ENCODE peak calls at places on chromosome 13, in seven cellular contexts. J, G, Z, H, N, M and E are unnamed samples.

GRCh38 chr13:85601526-85601925 is 197.7 kb downstream of the SLITRK6 start:
- DNase-seq in M (no peak), G (no peak), Z (no peak), H (no peak), J (no peak), N (no peak), E (no peak)

GRCh38 chr13:109867766-109868165 is 81.4 kb upstream of the IRS2 start:
- DNase-seq in N (no peak), H (no peak), J (no peak), Z (no peak), M (no peak), G (no peak), E (no peak)

GRCh38 chr13:100532090-100532766 is 56.4 kb downstream of the GGACT start:
- DNase-seq in J (peak; percentile 18), M (no peak), N (no peak), H (no peak), Z (no peak), G (peak; percentile 39), E (peak; percentile 74)

GRCh38 chr13:45873491-45874360 is 22.2 kb upstream of the SIAH3 start:
- DNase-seq in Z (no peak), N (peak; percentile 48), G (no peak), J (no peak), H (no peak), M (no peak), E (no peak)

GRCh38 chr13:51419015-51419636 is 33.7 kb downstream of the INTS6 start:
- DNase-seq in G (no peak), Z (no peak), J (no peak), N (no peak), H (no peak), M (no peak), E (no peak)

GRCh38 chr13:110799246-110800236 is 86.0 kb downstream of the ING1 start:
- DNase-seq in Z (peak; percentile 39), N (peak; percentile 88), G (no peak), M (peak; percentile 73), J (no peak), H (no peak), E (peak; percentile 75)

GRCh38 chr13:73934215-73934623 is 200.0 kb downstream of the KLF12 start:
- DNase-seq in J (no peak), M (no peak), N (no peak), Z (no peak), G (no peak), H (no peak), E (no peak)

GRCh38 chr13:76903544-76904162 is 17.4 kb upstream of the KCTD12 start:
- DNase-seq in N (peak; percentile 83), M (peak; percentile 63), H (no peak), G (peak; percentile 70), Z (peak; percentile 74), J (no peak), E (no peak)

GRCh38 chr13:40121711-40122110 is 466.2 kb downstream of the COG6 start:
- DNase-seq in N (no peak), G (no peak), Z (no peak), H (no peak), M (no peak), J (no peak), E (no peak)

GRCh38 chr13:101424381-101425155 is 8.3 kb upstream of the NALCN start:
- DNase-seq in J (no peak), N (peak; percentile 45), M (no peak), H (no peak), Z (no peak), G (no peak), E (no peak)

GRCh38 chr13:48896312-48896711 is 79.4 kb upstream of the FNDC3A start:
- DNase-seq in H (no peak), Z (peak; percentile 48), G (no peak), M (no peak), N (peak; percentile 45), J (no peak), E (no peak)

GRCh38 chr13:108033800-108034707 is 181.3 kb downstream of the LIG4 start:
- DNase-seq in N (no peak), G (no peak), H (no peak), J (no peak), Z (no peak), M (no peak), E (no peak)

GRCh38 chr13:110209950-110210603 is 96.9 kb downstream of the COL4A1 start:
- DNase-seq in G (no peak), H (no peak), Z (no peak), J (no peak), M (no peak), N (no peak), E (no peak)

GRCh38 chr13:22800726-22801401 is 379.9 kb upstream of the SGCG start:
- DNase-seq in M (no peak), J (no peak), H (no peak), N (peak; percentile 28), Z (no peak), G (no peak), E (no peak)

GRCh38 chr13:65959305-65959704 is 1270.8 kb downstream of the PCDH9 start:
- DNase-seq in Z (no peak), M (no peak), G (no peak), N (peak; percentile 2), H (no peak), J (no peak), E (no peak)

GRCh38 chr13:39895254-39895653 is 239.8 kb downstream of the COG6 start:
- DNase-seq in G (no peak), J (no peak), Z (no peak), N (no peak), M (no peak), H (no peak), E (no peak)

GRCh38 chr13:94928127-94928526 is 215.8 kb upstream of the SOX21 start:
- DNase-seq in H (no peak), Z (no peak), M (no peak), N (no peak), J (no peak), G (no peak), E (no peak)

GRCh38 chr13:98664047-98664446 is 87.1 kb upstream of the STK24 start:
- DNase-seq in J (no peak), G (no peak), H (no peak), M (no peak), N (peak; percentile 85), Z (peak; percentile 89), E (no peak)

GRCh38 chr13:109336730-109337129 is 449.7 kb downstream of the IRS2 start:
- DNase-seq in G (no peak), H (no peak), J (no peak), N (peak; percentile 76), Z (peak; percentile 80), M (no peak), E (no peak)

GRCh38 chr13:72204291-72204690 is 337.3 kb upstream of the DACH1 start:
- DNase-seq in M (no peak), H (no peak), G (no peak), Z (peak; percentile 20), J (no peak), N (no peak), E (no peak)

GRCh38 chr13:97109256-97109655 is 112.9 kb upstream of the MBNL2 start:
- DNase-seq in G (no peak), J (no peak), N (no peak), M (peak; percentile 26), Z (no peak), H (no peak), E (no peak)

GRCh38 chr13:97549201-97549600 is 115.2 kb downstream of the RAP2A start:
- DNase-seq in H (no peak), J (no peak), G (no peak), Z (no peak), M (no peak), N (no peak), E (no peak)

GRCh38 chr13:72379581-72379980 is 347.8 kb downstream of the MZT1 start:
- DNase-seq in G (no peak), N (no peak), H (no peak), Z (peak; percentile 68), J (no peak), M (no peak), E (no peak)

GRCh38 chr13:30000373-30000770 is 150.0 kb upstream of the UBL3 start:
- DNase-seq in Z (no peak), G (no peak), J (no peak), N (no peak), H (no peak), M (no peak), E (no peak)

GRCh38 chr13:78609464-78610205 is 6.3 kb upstream of the POU4F1 start:
- DNase-seq in N (peak; percentile 60), H (no peak), G (peak; percentile 72), M (no peak), Z (no peak), J (no peak), E (no peak)

GRCh38 chr13:76878043-76878442 is 8.2 kb downstream of the KCTD12 start:
- DNase-seq in M (no peak), N (peak; percentile 54), H (no peak), J (no peak), G (no peak), Z (no peak), E (no peak)

GRCh38 chr13:77000475-77000874 is 8.6 kb downstream of the CLN5 start:
- DNase-seq in N (peak; percentile 25), J (no peak), H (no peak), Z (no peak), M (no peak), G (no peak), E (no peak)

GRCh38 chr13:25111557-25111956 is 15.6 kb downstream of the PABPC3 start:
- DNase-seq in H (no peak), Z (peak; percentile 31), G (no peak), N (peak; percentile 6), J (no peak), M (no peak), E (no peak)

DNA sequence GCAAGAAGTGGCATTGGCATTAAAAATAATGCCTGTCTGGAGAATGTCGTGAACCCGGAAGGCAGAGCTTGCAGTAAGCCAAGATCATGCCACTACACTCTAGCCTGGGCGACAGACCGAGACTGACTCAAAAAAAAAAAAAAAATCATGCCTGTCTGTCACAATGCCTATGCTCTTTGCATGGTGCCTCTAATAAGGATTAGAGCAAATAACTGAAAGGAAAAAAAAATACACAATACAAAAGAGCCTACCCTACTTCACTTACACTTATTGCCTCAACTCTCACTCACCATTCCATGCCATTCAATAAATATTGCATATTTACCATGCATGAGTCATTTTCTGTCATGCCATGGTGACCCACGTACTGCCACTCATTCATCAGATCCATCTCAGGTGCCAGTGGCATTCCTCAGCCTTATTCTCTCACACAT is 49.1 kb downstream of the TBC1D4 start:
- DNase-seq in H (no peak), M (no peak), N (no peak), G (no peak), J (no peak), Z (no peak), E (no peak)
- H3K27ac ChIP-seq in H (no peak overlapping the region), M (peak overlapping the region; percentile 45), N (no peak overlapping the region), G (no peak overlapping the region), J (no peak overlapping the region), Z (no peak overlapping the region), E (no peak overlapping the region)

GRCh38 chr13:113383089-113383488 is 19.2 kb upstream of the GRTP1 start:
- DNase-seq in H (no peak), N (no peak), J (no peak), Z (no peak), G (no peak), M (no peak), E (no peak)
- H3K27me3 ChIP-seq in H (no peaks in the 10 kb centered on the region), N (no peaks in the 10 kb centered on the region), J (no peaks in the 10 kb centered on the region), Z (no peaks in the 10 kb centered on the region), G (no peaks in the 10 kb centered on the region), M (no peaks in the 10 kb centered on the region), E (peaks cover 6% of the 10 kb centered on the region)

GRCh38 chr13:23922005-23922932 is 25.0 kb upstream of the C1QTNF9B start:
- DNase-seq in G (no peak), N (peak; percentile 21), J (no peak), M (no peak), Z (no peak), H (no peak), E (no peak)
- H3K27ac ChIP-seq in G (no peak overlapping the region), N (no peak overlapping the region), J (no peak overlapping the region), M (no peak overlapping the region), Z (no peak overlapping the region), H (no peak overlapping the region), E (no peak overlapping the region)

GRCh38 chr13:111968611-111969010 is 98.3 kb upstream of the SOX1 start:
- DNase-seq in M (no peak), N (no peak), G (no peak), Z (no peak), H (no peak), J (no peak), E (no peak)
- H3K27me3 ChIP-seq in M (no peaks in the 10 kb centered on the region), N (no peaks in the 10 kb centered on the region), G (no peaks in the 10 kb centered on the region), Z (no peaks in the 10 kb centered on the region), H (peaks cover 35% of the 10 kb centered on the region), J (no peaks in the 10 kb centered on the region), E (peaks cover 49% of the 10 kb centered on the region)